ENCODE peak calls at places on chromosomes 6 and 20, in six cellular contexts. M is mesothelial cell of epicardium, X is AG04450, U is PC-3, J is B cell, W is psoas muscle. V is an unnamed sample.

GRCh38 chr6:136323431-136324112 is 33.9 kb upstream of the BCLAF1 start:
- DNase-seq in M (no peak), X (no peak), U (no peak), J (no peak), W (no peak), V (no peak)

GRCh38 chr6:43738267-43738676 is 31.7 kb upstream of the VEGFA start:
- DNase-seq in M (no peak), X (no peak), U (no peak), J (no peak), W (no peak), V (no peak)

GRCh38 chr20:38252292-38253288 is 7.9 kb downstream of the KIAA1755 start:
- DNase-seq in M (no peak), X (no peak), U (no peak), J (no peak), W (no peak), V (no peak)

GRCh38 chr6:34491091-34491430 is 25.2 kb downstream of the PACSIN1 start:
- DNase-seq in M (no peak), X (no peak), U (no peak), J (no peak), W (no peak), V (no peak)

GRCh38 chr6:157143885-157144795 is 179.2 kb downstream of the TMEM242 start:
- DNase-seq in M (no peak), X (no peak), U (no peak), J (no peak), W (no peak), V (no peak)

GRCh38 chr6:135555550-135555949 is 58.0 kb upstream of the AHI1 start:
- DNase-seq in M (no peak), X (no peak), U (no peak), J (peak), W (no peak), V (no peak)

GRCh38 chr6:17483391-17484016 is 90.1 kb downstream of the CAP2 start:
- DNase-seq in M (no peak), X (no peak), U (no peak), J (no peak), W (no peak), V (no peak)

GRCh38 chr6:106512958-106513480 is 116.3 kb downstream of the RTN4IP1 start:
- DNase-seq in M (no peak), X (no peak), U (no peak), J (peak), W (no peak), V (no peak)

GRCh38 chr20:20017852-20018245 is 687 bp downstream of the NAA20 start:
- DNase-seq in M (no peak), X (no peak), U (peak), J (no peak), W (no peak), V (peak)

GRCh38 chr6:119848706-119849105 is 499.1 kb upstream of the MAN1A1 start:
- DNase-seq in M (no peak), X (no peak), U (no peak), J (no peak), W (no peak), V (no peak)

GRCh38 chr6:26159417-26160273 is 72.4 kb downstream of the HFE start:
- DNase-seq in M (no peak), X (no peak), U (peak), J (no peak), W (no peak), V (peak)

GRCh38 chr20:4633379-4633778 is 88.3 kb upstream of the PRND start:
- DNase-seq in M (no peak), X (peak), U (no peak), J (no peak), W (no peak), V (no peak)

GRCh38 chr6:4164456-4164855 is 29.1 kb upstream of the ECI2 start:
- DNase-seq in M (no peak), X (no peak), U (no peak), J (no peak), W (no peak), V (no peak)

GRCh38 chr6:26389349-26389799 is 6.5 kb downstream of the BTN2A2 start:
- DNase-seq in M (no peak), X (no peak), U (no peak), J (no peak), W (no peak), V (no peak)

GRCh38 chr20:60877071-60877470 is 375.0 kb upstream of the CDH4 start:
- DNase-seq in M (no peak), X (no peak), U (no peak), J (no peak), W (no peak), V (no peak)

GRCh38 chr6:35230950-35231349 is 17.2 kb downstream of the SCUBE3 start:
- DNase-seq in M (no peak), X (no peak), U (no peak), J (no peak), W (no peak), V (no peak)

GRCh38 chr6:5552243-5552642 is 290.9 kb downstream of the FARS2 start:
- DNase-seq in M (no peak), X (no peak), U (no peak), J (no peak), W (no peak), V (no peak)

GRCh38 chr6:157150076-157150475 is 173.2 kb downstream of the TMEM242 start:
- DNase-seq in M (no peak), X (peak), U (peak), J (no peak), W (no peak), V (no peak)

GRCh38 chr6:138526822-138527235 is 27.5 kb upstream of the NHSL1 start:
- DNase-seq in M (no peak), X (no peak), U (no peak), J (no peak), W (no peak), V (no peak)

GRCh38 chr20:36542019-36542488 is 735 bp downstream of the MYL9 start:
- DNase-seq in M (no peak), X (no peak), U (peak), J (no peak), W (peak), V (no peak)

GRCh38 chr6:44697333-44697732 is 309.8 kb downstream of the CDC5L start:
- DNase-seq in M (no peak), X (no peak), U (no peak), J (no peak), W (no peak), V (peak)

GRCh38 chr6:125944434-125944816 is 12.1 kb upstream of the HINT3 start:
- DNase-seq in M (no peak), X (no peak), U (peak), J (no peak), W (peak), V (no peak)

GRCh38 chr6:143059616-143060353 is 904 bp upstream of the AIG1 start:
- DNase-seq in M (no peak), X (peak), U (peak), J (no peak), W (peak), V (peak)

GRCh38 chr6:130366011-130366963 is at the start of gene TMEM200A:
- DNase-seq in M (peak), X (no peak), U (no peak), J (peak), W (peak), V (peak)

GRCh38 chr20:52150440-52151258 is 40.9 kb downstream of the ZFP64 start:
- DNase-seq in M (no peak), X (peak), U (peak), J (peak), W (no peak), V (peak)

GRCh38 chr6:119077643-119078448 is 618 bp downstream of the FAM184A start:
- DNase-seq in M (peak), X (no peak), U (peak), J (peak), W (no peak), V (peak)

GRCh38 chr6:118509009-118509617 is 39.0 kb upstream of the PLN start:
- DNase-seq in M (no peak), X (peak), U (peak), J (no peak), W (no peak), V (peak)

GRCh38 chr6:36129889-36130671 is at the start of gene MAPK13:
- DNase-seq in M (no peak), X (no peak), U (peak), J (peak), W (no peak), V (peak)

GRCh38 chr6:170203212-170203611 is 87.7 kb downstream of the DLL1 start:
- DNase-seq in M (no peak), X (no peak), U (no peak), J (no peak), W (no peak), V (no peak)

GRCh38 chr6:4133941-4134838 is 1.2 kb downstream of the ECI2 start:
- DNase-seq in M (no peak), X (no peak), U (peak), J (no peak), W (peak), V (peak)

GRCh38 chr6:43977404-43978111 is 149.7 kb downstream of the MRPL14 start:
- DNase-seq in M (peak), X (no peak), U (no peak), J (no peak), W (no peak), V (peak)

GRCh38 chr6:85458184-85458583 is 8.3 kb downstream of the NT5E start:
- DNase-seq in M (no peak), X (no peak), U (no peak), J (peak), W (no peak), V (no peak)

GRCh38 chr6:27883136-27883535 is 29.1 kb downstream of the OR2B2 start:
- DNase-seq in M (no peak), X (no peak), U (no peak), J (no peak), W (no peak), V (no peak)

GRCh38 chr6:119602215-119603178 is 252.9 kb upstream of the MAN1A1 start:
- DNase-seq in M (no peak), X (no peak), U (peak), J (no peak), W (no peak), V (no peak)

GRCh38 chr6:47836046-47836445 is 54.2 kb downstream of the OPN5 start:
- DNase-seq in M (no peak), X (no peak), U (no peak), J (no peak), W (no peak), V (no peak)

GRCh38 chr6:139820191-139820590 is 445.7 kb upstream of the CITED2 start:
- DNase-seq in M (no peak), X (peak), U (peak), J (no peak), W (no peak), V (no peak)

GRCh38 chr6:15322781-15323536 is 77.1 kb downstream of the JARID2 start:
- DNase-seq in M (no peak), X (no peak), U (peak), J (no peak), W (no peak), V (peak)

GRCh38 chr6:20960067-20960466 is 425.8 kb downstream of the CDKAL1 start:
- DNase-seq in M (no peak), X (no peak), U (no peak), J (no peak), W (no peak), V (no peak)

GRCh38 chr6:36727491-36728021 is 29.9 kb downstream of the RAB44 start:
- DNase-seq in M (no peak), X (no peak), U (peak), J (no peak), W (no peak), V (no peak)

DNA sequence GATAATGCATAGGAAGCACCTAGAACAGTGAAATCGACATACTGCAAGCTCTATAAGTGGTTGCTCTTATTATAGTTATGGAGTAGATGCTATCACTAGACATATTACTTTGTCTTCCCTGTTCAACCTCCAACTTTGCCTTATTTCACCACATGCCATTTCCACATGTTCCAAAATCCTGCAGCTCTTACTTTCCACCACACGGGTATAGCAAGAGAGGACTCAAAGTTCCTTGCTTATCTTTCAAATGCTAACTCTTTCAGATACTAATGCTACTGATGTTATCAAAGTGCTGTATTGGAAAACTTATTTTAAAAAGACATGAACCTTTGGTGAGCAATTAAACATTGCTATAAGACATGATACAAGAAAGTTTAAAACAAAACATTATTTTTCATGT is 1130.1 kb downstream of the HACE1 start:
- DNase-seq in M (no peak), X (no peak), U (no peak), J (no peak), W (no peak), V (no peak)
- TF ChIP-seq CTCF in M (no peak), X (no peak), U (no peak), J (no peak), W (no peak), V (no peak)

GRCh38 chr20:23298155-23298554 is 52.4 kb upstream of the NXT1 start:
- DNase-seq in M (no peak), X (no peak), U (no peak), J (no peak), W (no peak), V (no peak)

GRCh38 chr20:23296841-23297701 is 53.5 kb upstream of the NXT1 start:
- DNase-seq in M (no peak), X (no peak), U (no peak), J (no peak), W (no peak), V (no peak)

GRCh38 chr20:23301436-23302050 is 49.0 kb upstream of the NXT1 start:
- DNase-seq in M (no peak), X (no peak), U (no peak), J (no peak), W (no peak), V (no peak)

GRCh38 chr20:23298926-23299672 is 51.5 kb upstream of the NXT1 start:
- DNase-seq in M (no peak), X (no peak), U (no peak), J (no peak), W (no peak), V (no peak)

GRCh38 chr20:23299673-23300050 is 50.9 kb upstream of the NXT1 start:
- DNase-seq in M (no peak), X (no peak), U (no peak), J (no peak), W (no peak), V (no peak)
- TF ChIP-seq CTCF in M (no peak), X (no peak), U (no peak), J (no peak), W (no peak), V (no peak)

DNA sequence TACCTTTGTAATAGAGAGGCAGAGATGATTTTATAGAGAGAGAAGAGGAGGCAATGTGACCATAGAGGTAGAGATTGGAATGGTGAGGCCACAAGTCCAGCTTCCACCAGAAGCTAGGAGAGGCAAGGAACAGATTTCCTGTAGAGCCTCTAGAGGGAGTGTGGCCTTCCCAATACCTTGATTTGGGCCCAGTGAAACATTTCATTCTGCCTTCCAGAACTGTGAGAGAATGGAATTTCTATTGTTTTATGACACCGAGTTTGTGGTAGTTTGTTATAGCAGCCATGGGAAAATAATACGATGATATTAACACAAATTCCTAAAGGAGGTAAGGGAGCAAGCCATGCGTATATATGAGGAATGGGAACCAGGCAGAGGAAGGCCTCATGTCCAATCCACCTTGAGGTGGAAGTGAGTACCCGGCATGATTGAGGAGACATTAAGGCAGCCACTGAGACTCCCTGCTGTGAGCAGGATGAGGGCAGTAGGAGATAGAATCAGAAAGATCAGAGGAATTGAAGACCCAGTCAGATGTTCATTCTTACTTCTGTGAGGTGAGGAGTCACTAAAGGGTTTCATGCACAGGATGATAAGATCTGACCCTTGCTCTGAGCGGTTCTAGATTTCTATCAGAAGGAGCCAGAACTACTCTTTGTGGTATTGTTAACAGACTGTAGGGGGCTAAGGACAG is 636.3 kb upstream of the IMPG1 start:
- DNase-seq in M (no peak), X (no peak), U (no peak), J (no peak), W (no peak), V (no peak)
- TF ChIP-seq CTCF in M (no peak), X (no peak), U (no peak), J (no peak), W (no peak), V (no peak)

GRCh38 chr20:10411673-10412072 is 22.3 kb downstream of the MKKS start:
- DNase-seq in M (no peak), X (no peak), U (no peak), J (no peak), W (no peak), V (no peak)

GRCh38 chr20:10408427-10408826 is 25.6 kb downstream of the MKKS start:
- DNase-seq in M (no peak), X (no peak), U (no peak), J (no peak), W (no peak), V (no peak)

GRCh38 chr20:10414982-10415650 is 18.9 kb downstream of the MKKS start:
- DNase-seq in M (no peak), X (no peak), U (peak), J (no peak), W (no peak), V (no peak)

GRCh38 chr20:10412591-10413408 is 21.2 kb downstream of the MKKS start:
- DNase-seq in M (no peak), X (no peak), U (peak), J (no peak), W (no peak), V (no peak)
- TF ChIP-seq CTCF in M (no peak), X (peak), U (peak), J (no peak), W (no peak), V (peak)